ENCODE peak calls at places on chromosomes 1 and 21, in five cellular contexts. O is RWPE2; U is A549; D is uterus; W is CD8-positive, alpha-beta T cell. B is an unnamed sample.

GRCh38 chr1:20184481-20184900 is 1.4 kb upstream of the UBXN10 start:
- DNase-seq in W (no peak), U (no peak), D (no peak), O (no peak), B (no peak)

GRCh38 chr1:153032677-153033308 is 1.8 kb downstream of the SPRR1B start:
- DNase-seq in W (no peak), D (no peak), O (peak), U (peak), B (peak)

GRCh38 chr1:155022927-155023236 is 10.7 kb downstream of the DCST2 start:
- DNase-seq in W (no peak), O (peak), U (no peak), D (no peak), B (no peak)

GRCh38 chr1:33050221-33051076 is 13.8 kb upstream of the AK2 start:
- DNase-seq in W (no peak), O (peak), U (no peak), D (no peak), B (peak)

GRCh38 chr1:19113362-19114092 is 96.5 kb downstream of the UBR4 start:
- DNase-seq in W (no peak), U (peak), O (no peak), D (peak), B (no peak)

GRCh38 chr1:52268372-52268771 is 97.6 kb downstream of the CC2D1B start:
- DNase-seq in U (no peak), O (no peak), D (no peak), W (no peak), B (no peak)

GRCh38 chr1:98493469-98493868 is 168.1 kb upstream of the SNX7 start:
- DNase-seq in U (no peak), O (no peak), W (no peak), D (no peak), B (no peak)

GRCh38 chr1:161439280-161440232 is 65.7 kb upstream of the FCGR2A start:
- DNase-seq in W (no peak), D (no peak), U (peak), O (no peak), B (no peak)

GRCh38 chr1:161117681-161118581 is at the start of the genes NIT1 and PFDN2:
- DNase-seq in W (peak), D (peak), U (peak), O (peak), B (no peak)

GRCh38 chr1:246724001-246724724 is at the start of gene SCCPDH:
- DNase-seq in O (no peak), W (peak), D (peak), U (peak), B (no peak)

GRCh38 chr1:204343247-204343646 is 16.5 kb downstream of the PLEKHA6 start:
- DNase-seq in O (no peak), W (no peak), U (no peak), D (no peak), B (no peak)

GRCh38 chr1:246907472-246907871 is 24.3 kb downstream of the AHCTF1 start:
- DNase-seq in O (no peak), D (no peak), W (no peak), U (no peak), B (no peak)

GRCh38 chr21:19322360-19322759 is 918.8 kb upstream of the TMPRSS15 start:
- DNase-seq in W (no peak), U (no peak), O (no peak), D (no peak), B (no peak)

GRCh38 chr1:8363186-8363585 is 45.3 kb downstream of the SLC45A1 start:
- DNase-seq in W (no peak), O (no peak), U (no peak), D (peak), B (no peak)

GRCh38 chr1:21293537-21294265 is 3.4 kb upstream of the ECE1 start:
- DNase-seq in W (peak), D (no peak), U (no peak), O (no peak), B (no peak)

GRCh38 chr1:7899741-7900140 is 40.9 kb downstream of the TNFRSF9 start:
- DNase-seq in W (no peak), U (no peak), D (no peak), O (no peak), B (no peak)

GRCh38 chr21:35801388-35801787 is 258.9 kb downstream of the SETD4 start:
- DNase-seq in U (no peak), O (no peak), W (no peak), D (no peak), B (no peak)

GRCh38 chr1:224782601-224783000 is 146.9 kb upstream of the DNAH14 start:
- DNase-seq in D (no peak), O (no peak), W (no peak), U (no peak), B (no peak)

GRCh38 chr1:19074902-19075721 is 118.6 kb upstream of the IFFO2 start:
- DNase-seq in D (no peak), W (no peak), O (peak), U (no peak), B (peak)

GRCh38 chr1:113292660-113293626 is 97.4 kb upstream of the MAGI3 start:
- DNase-seq in W (no peak), U (no peak), D (no peak), O (no peak), B (no peak)

GRCh38 chr1:211371406-211372105 is 44.9 kb downstream of the TRAF5 start:
- DNase-seq in D (no peak), O (no peak), W (no peak), U (no peak), B (peak)

GRCh38 chr1:119209943-119210342 is 69.5 kb upstream of the WARS2 start:
- DNase-seq in D (no peak), W (no peak), U (no peak), O (no peak), B (no peak)

GRCh38 chr1:151825811-151826660 is 5.6 kb downstream of the RORC start:
- DNase-seq in U (no peak), W (no peak), O (no peak), D (no peak), B (no peak)

GRCh38 chr1:7278045-7278444 is 492.8 kb downstream of the CAMTA1 start:
- DNase-seq in W (no peak), O (no peak), D (no peak), U (no peak), B (peak)

GRCh38 chr1:160166459-160166858 is 15.1 kb downstream of the ATP1A4 start:
- DNase-seq in U (no peak), W (no peak), O (no peak), D (no peak), B (no peak)

GRCh38 chr1:207850621-207851407 is 60.1 kb downstream of the CD34 start:
- DNase-seq in U (no peak), W (no peak), D (no peak), O (no peak), B (no peak)

GRCh38 chr1:211737115-211738035 is 62.0 kb upstream of the NEK2 start:
- DNase-seq in D (no peak), O (no peak), W (no peak), U (no peak), B (no peak)

GRCh38 chr1:50973255-50973654 is 3.2 kb downstream of the CDKN2C start:
- DNase-seq in U (no peak), O (no peak), W (no peak), D (no peak), B (no peak)

GRCh38 chr1:50972766-50973165 is 2.7 kb downstream of the CDKN2C start:
- DNase-seq in D (no peak), O (no peak), U (no peak), W (no peak), B (no peak)

GRCh38 chr1:50970927-50971582 is 1.0 kb downstream of the CDKN2C start:
- DNase-seq in D (no peak), U (no peak), W (no peak), O (no peak), B (no peak)

GRCh38 chr1:50970508-50970885 is 452 bp downstream of the CDKN2C start:
- DNase-seq in D (no peak), W (no peak), O (no peak), U (no peak), B (no peak)

DNA sequence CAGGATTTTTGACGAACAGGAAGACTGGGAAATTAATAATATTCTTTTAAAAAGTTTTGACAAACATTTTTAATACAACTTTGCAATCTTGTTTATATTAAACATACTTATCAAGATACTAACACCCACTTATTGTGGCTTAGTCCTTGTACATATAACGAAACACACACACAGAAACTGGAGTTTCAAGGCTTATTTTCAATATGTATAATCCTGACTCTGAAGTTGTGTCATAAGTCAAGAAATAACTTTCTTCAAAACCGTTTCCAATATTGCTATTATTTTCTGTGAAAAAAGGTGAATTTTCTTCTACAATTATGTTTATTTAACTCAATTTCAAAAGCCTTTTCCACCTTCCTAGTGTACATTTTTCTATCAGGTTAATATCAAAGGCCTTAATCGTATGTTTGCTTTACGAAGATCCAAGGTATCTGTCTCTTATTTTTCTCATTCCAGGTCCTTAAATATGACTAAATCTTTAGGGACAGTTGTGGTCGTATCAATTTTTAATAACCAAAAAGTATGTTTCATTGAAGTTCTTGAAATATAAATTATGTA is 1.8 kb downstream of the CDKN2C start:
- DNase-seq in O (no peak), W (no peak), D (no peak), U (no peak), B (no peak)
- H3K27ac ChIP-seq in O (no peak), W (no peak), D (peak), U (peak), B (no peak)

DNA sequence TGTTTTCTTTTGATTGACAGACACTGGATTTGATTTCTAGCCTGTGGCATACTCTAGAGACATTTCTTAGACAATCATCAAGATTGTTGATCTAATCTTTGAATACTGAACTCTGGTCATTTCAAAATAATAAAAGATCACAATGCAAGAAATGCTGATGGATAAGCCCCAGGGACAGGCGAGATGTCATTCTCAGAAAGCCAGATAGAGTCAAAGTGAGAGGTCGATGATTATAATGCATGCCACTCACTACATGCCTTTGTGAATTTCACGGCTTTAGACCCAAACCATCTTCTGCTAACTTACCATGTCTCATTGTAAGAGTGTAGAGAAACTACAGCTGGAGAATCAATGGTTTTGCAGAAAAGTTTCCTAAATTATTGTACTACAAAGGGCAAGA is 257.1 kb downstream of the DYRK1A start:
- DNase-seq in D (no peak), W (no peak), O (no peak), U (no peak), B (no peak)
- H3K27ac ChIP-seq in D (no peak), W (no peak), O (no peak), U (no peak), B (no peak)

DNA sequence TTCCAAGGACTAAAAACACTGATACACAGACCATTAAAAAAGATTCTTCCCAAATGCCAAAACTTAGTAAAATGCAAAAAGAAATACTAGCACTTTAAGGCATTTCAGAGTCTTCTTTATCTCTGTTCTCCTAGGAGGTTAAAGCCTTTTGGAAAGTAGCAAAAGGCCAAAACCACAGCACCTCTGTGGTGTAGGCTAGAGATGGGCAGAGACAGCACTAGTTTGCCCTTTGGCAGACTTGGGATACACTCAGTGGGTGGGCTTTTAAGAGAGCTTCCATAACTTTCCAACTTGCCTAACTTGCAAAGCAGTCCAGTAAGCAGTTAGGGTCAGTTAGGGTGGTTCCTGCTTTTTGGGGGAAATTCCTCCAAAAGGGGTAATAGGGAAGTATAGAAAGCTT is 17.8 kb upstream of the PTCH2 start:
- DNase-seq in W (no peak), U (no peak), O (no peak), D (no peak), B (no peak)
- H3K27ac ChIP-seq in W (no peak), U (no peak), O (no peak), D (peak), B (no peak)

GRCh38 chr1:77514871-77515776 is 167.3 kb downstream of the ZZZ3 start:
- DNase-seq in U (no peak), O (no peak), D (no peak), W (no peak), B (no peak)
- H3K27ac ChIP-seq in U (peak), O (no peak), D (peak), W (no peak), B (no peak)

DNA sequence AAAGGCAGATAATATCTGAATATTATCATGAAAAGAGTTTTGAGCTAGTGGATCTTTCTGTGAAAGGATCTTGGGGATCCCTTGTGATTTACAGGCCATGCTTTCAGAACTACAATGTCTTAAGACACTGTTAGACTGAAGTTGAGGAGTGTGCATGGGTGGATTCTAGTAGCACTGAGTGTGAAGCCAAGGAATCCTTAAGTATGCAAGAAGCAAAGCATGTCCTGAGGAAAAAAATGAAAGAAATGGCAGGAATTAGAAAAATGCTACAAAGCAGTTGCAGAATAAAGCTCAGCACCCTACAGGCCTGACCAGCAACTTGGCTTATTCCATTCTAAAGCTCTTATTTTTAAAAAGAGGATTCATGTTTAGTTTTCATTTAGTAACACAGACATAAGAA is 11.9 kb downstream of the STX6 start:
- DNase-seq in O (no peak), W (no peak), D (no peak), U (no peak), B (no peak)
- H3K27ac ChIP-seq in O (no peak), W (no peak), D (no peak), U (no peak), B (no peak)

DNA sequence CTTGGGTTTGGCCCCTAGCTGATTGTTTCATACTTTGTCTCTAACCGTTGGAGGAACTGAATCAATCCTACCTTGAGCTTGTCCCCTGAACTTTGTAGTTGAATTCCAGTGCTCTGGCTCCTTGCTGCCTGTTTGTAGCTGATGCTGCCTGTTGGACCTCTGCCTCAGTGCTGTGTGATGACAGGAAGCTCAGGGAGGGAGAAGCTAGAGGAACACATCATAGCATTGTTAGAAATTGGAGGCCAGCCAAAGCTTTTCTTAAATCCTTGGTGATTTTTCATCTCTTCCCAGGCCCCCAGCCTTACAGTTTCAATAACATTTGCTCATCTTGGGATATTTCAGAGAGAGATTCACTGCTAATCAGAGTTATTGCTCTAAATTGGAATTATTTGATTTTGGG is 34.0 kb downstream of the MACF1 start:
- DNase-seq in D (peak), W (no peak), O (no peak), U (no peak), B (no peak)
- H3K27ac ChIP-seq in D (no peak), W (no peak), O (no peak), U (no peak), B (no peak)

DNA sequence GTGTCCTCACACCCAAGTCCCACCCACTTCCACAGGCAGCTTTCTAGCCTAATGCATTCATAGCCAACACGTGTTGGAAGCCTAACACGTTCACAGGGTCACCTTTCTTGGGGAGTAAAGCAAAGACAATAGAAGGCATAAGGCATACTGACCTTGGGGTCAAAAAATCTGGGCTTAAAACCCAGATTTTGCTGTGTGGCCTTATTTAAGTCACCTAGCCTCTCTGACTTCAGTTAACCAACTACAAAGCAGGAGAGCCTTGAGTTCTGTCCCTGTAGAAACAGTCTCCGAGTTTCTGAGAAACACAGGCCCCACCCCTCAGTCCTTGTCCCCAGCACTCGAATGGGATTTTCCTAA is 1.4 kb downstream of the TNNT2 start:
- DNase-seq in W (no peak), U (no peak), D (no peak), O (no peak), B (no peak)
- H3K27ac ChIP-seq in W (no peak), U (no peak), D (no peak), O (peak), B (no peak)

GRCh38 chr21:14878971-14879370 is 185.8 kb downstream of the NRIP1 start:
- DNase-seq in O (no peak), D (no peak), U (no peak), W (no peak), B (peak)
- H3K27ac ChIP-seq in O (no peak), D (no peak), U (peak), W (no peak), B (peak)

B was measured in epithelial cell of prostate.